ENCODE peak calls at places on chromosomes 2 and 18, in six cellular contexts. H is adrenal gland, C is uterus, K is IMR-90, F is tibial nerve, W is H54. D is an unnamed sample.
A peak's percentile ranks its signal among the peaks of the same experiment; 100 is the strongest.

GRCh38 chr2:222410534-222410933 is 13.8 kb upstream of the SGPP2 start:
- DNase-seq in H (no peak), F (no peak), W (no peak), C (no peak), K (no peak), D (no peak)

GRCh38 chr2:96117701-96118588 is 1.6 kb upstream of the ADRA2B start:
- DNase-seq in H (no peak), K (no peak), C (no peak), W (no peak), F (no peak), D (no peak)

GRCh38 chr2:108637304-108637669 is 82.0 kb upstream of the RANBP2 start:
- DNase-seq in K (peak; percentile 96), H (peak; percentile 86), C (no peak), F (peak; percentile 26), W (peak; percentile 32), D (peak; percentile 45)

GRCh38 chr2:48205137-48205798 is 299.0 kb upstream of the FBXO11 start:
- DNase-seq in H (no peak), W (no peak), F (no peak), K (peak; percentile 8), C (no peak), D (peak; percentile 50)

GRCh38 chr18:45049548-45050307 is 369.0 kb downstream of the SETBP1 start:
- DNase-seq in K (no peak), H (no peak), F (no peak), C (no peak), W (no peak), D (no peak)

GRCh38 chr2:119679526-119679837 is 481 bp downstream of the TMEM177 start:
- DNase-seq in C (no peak), F (no peak), K (no peak), W (no peak), H (no peak), D (no peak)

GRCh38 chr18:3966985-3967856 is 487.9 kb downstream of the DLGAP1 start:
- DNase-seq in W (no peak), F (no peak), H (peak; percentile 86), K (peak; percentile 40), C (no peak), D (no peak)

GRCh38 chr2:15565994-15566671 is 5.0 kb upstream of the NBAS start:
- DNase-seq in H (no peak), W (no peak), F (no peak), K (no peak), C (no peak), D (no peak)

GRCh38 chr2:74602553-74603281 is 45.4 kb downstream of the M1AP start:
- DNase-seq in H (no peak), C (no peak), W (no peak), F (no peak), K (peak; percentile 55), D (no peak)

GRCh38 chr18:65938592-65939372 is 188.0 kb downstream of the CDH7 start:
- DNase-seq in W (no peak), H (peak; percentile 20), C (no peak), F (no peak), K (no peak), D (peak; percentile 60)

GRCh38 chr2:108591163-108591562 is 56.9 kb downstream of the LIMS1 start:
- DNase-seq in K (no peak), F (no peak), H (no peak), C (no peak), W (no peak), D (peak; percentile 18)

DNA sequence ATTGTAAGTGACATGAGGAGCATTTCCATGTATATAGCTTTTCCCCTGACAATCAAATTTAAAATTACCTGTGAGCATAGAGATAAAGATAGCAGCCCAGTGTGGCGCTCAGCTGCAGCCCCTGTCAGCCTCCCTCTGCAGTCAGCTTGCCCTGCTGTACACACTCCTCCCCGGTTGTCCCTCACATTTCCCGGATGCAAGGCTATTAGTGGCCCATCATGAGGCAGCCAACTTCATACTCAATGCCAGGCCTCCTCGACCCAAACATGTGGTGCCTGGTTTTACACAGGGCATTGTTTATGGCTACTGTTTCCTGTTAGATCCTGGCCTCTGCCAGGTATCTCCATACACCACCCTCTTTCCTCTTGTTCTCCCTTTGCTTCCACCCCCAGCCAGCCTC is 116.1 kb upstream of the SH3BP4 start:
- DNase-seq in H (peak; percentile 34), F (no peak), W (no peak), C (no peak), K (no peak), D (no peak)
- TF ChIP-seq POLR2A in H (no peak), F (no peak), W (no peak), C (no peak), K (no peak), D (no peak)

GRCh38 chr2:84947010-84947593 is 23.9 kb upstream of the KCMF1 start:
- DNase-seq in H (no peak), F (no peak), W (no peak), K (no peak), C (no peak), D (no peak)
- TF ChIP-seq POLR2A in H (no peak), F (no peak), W (no peak), K (no peak), C (no peak), D (no peak)

GRCh38 chr2:177972123-177972522 is 100.5 kb downstream of the PDE11A start:
- DNase-seq in K (no peak), H (no peak), W (no peak), C (no peak), F (no peak), D (no peak)

GRCh38 chr2:177970670-177971454 is 101.7 kb downstream of the PDE11A start:
- DNase-seq in K (no peak), H (no peak), W (no peak), C (no peak), F (no peak), D (no peak)

DNA sequence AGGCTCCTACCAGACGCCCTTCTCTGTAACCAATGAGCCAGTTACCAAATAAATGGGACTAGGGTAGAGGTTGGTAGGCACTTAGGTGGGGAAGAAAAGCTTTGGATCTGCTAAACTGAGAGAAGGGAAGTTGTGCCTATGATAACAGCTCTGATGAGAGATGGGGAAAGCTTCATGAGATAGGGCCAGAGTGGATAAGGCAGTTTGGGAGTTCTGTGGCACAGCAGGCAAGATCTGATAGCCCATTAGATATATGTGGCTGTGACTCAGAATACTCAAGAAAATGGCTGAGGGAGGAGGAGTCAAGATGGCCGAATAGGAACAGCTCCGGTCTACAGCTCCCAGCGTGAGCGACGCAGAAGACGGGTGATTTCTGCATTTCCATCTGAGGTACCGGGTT is 99.8 kb downstream of the PDE11A start:
- DNase-seq in F (no peak), K (no peak), W (no peak), H (no peak), C (no peak), D (no peak)
- TF ChIP-seq POLR2A in F (no peak), K (no peak), W (no peak), H (no peak), C (no peak), D (no peak)

DNA sequence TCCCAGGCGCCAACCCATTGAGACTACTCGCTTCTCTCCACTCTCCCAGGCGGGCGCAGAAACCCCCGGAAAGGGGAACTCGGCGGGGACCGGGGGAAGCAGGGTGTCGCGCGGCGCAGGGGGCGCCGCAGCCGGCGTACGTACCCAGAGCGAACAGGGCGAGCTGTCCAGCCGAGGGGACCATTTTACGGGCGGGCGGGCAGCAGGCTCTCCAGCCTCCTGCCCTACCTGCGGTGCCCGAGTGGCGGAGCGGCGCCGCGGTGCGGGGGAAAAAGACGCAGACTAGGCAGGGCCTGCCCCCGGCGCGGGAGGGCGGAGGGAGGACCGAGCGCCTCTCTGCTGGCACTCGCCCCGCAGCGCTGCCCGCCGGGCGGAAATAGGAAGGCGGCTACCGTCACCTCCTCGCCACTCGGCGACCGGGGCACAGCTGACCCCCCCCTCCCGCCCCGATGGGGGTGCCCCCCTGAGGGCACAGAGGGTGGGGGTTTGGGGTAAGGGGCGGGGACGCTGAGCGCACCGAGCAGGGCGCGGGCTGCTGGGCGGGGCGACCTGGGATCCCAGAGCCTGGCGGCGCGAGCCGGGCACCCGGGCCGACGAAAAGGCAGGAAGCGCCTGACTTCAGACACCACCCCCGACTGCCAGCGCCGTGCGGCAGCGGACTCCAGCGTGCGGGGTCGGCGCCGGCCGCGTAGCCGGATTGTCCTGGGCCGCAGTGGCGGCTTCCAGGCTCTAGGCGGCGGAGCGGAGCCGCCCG is at the start of gene TGFA:
- DNase-seq in C (peak; percentile 28), W (peak; percentile 82), H (peak; percentile 63), F (no peak), K (no peak), D (peak; percentile 43)
- TF ChIP-seq POLR2A in C (no peak), W (no peak), H (no peak), F (no peak), K (no peak), D (no peak)